ENCODE peak calls at places on chromosomes 7 and 10, in four cellular contexts. U is A549; T is prostate gland; Y is CD8-positive, alpha-beta T cell. K is an unnamed sample.

GRCh38 chr7:63925262-63925625 is 73.4 kb upstream of the ZNF722 start:
- DNase-seq in U (no peak), T (no peak), Y (no peak), K (no peak)

GRCh38 chr10:119786117-119786769 is 60.4 kb downstream of the INPP5F start:
- DNase-seq in U (no peak), T (no peak), Y (no peak), K (no peak)

GRCh38 chr10:113020838-113021237 is 70.8 kb downstream of the TCF7L2 start:
- DNase-seq in U (no peak), T (no peak), Y (no peak), K (no peak)

GRCh38 chr7:123649956-123650355 is 5.7 kb upstream of the LMOD2 start:
- DNase-seq in U (no peak), T (no peak), Y (no peak), K (no peak)

GRCh38 chr7:25849361-25850184 is 302.4 kb upstream of the NFE2L3 start:
- DNase-seq in U (peak), T (no peak), Y (no peak), K (no peak)

GRCh38 chr7:7696458-7697119 is 21.8 kb downstream of the RPA3 start:
- DNase-seq in U (no peak), T (peak), Y (no peak), K (no peak)

GRCh38 chr10:113225903-113226302 is 275.9 kb downstream of the TCF7L2 start:
- DNase-seq in U (no peak), T (no peak), Y (no peak), K (no peak)

GRCh38 chr7:36273836-36274235 is 115.8 kb upstream of the ANLN start:
- DNase-seq in U (no peak), T (no peak), Y (no peak), K (no peak)

GRCh38 chr7:129990403-129991192 is 37.8 kb upstream of the UBE2H start:
- DNase-seq in U (no peak), T (no peak), Y (no peak), K (no peak)

GRCh38 chr7:20364815-20365214 is 34.1 kb downstream of the ITGB8 start:
- DNase-seq in U (no peak), T (no peak), Y (no peak), K (no peak)

GRCh38 chr7:101815826-101816488 is 1.5 kb upstream of the CUX1 start:
- DNase-seq in U (peak), T (peak), Y (peak), K (peak)

GRCh38 chr7:101812595-101812994 is 4.8 kb upstream of the CUX1 start:
- DNase-seq in U (no peak), T (no peak), Y (no peak), K (no peak)

GRCh38 chr7:101814996-101815825 is 2.2 kb upstream of the CUX1 start:
- DNase-seq in U (peak), T (peak), Y (peak), K (no peak)

GRCh38 chr7:101813414-101814019 is 3.9 kb upstream of the CUX1 start:
- DNase-seq in U (no peak), T (no peak), Y (no peak), K (no peak)

DNA sequence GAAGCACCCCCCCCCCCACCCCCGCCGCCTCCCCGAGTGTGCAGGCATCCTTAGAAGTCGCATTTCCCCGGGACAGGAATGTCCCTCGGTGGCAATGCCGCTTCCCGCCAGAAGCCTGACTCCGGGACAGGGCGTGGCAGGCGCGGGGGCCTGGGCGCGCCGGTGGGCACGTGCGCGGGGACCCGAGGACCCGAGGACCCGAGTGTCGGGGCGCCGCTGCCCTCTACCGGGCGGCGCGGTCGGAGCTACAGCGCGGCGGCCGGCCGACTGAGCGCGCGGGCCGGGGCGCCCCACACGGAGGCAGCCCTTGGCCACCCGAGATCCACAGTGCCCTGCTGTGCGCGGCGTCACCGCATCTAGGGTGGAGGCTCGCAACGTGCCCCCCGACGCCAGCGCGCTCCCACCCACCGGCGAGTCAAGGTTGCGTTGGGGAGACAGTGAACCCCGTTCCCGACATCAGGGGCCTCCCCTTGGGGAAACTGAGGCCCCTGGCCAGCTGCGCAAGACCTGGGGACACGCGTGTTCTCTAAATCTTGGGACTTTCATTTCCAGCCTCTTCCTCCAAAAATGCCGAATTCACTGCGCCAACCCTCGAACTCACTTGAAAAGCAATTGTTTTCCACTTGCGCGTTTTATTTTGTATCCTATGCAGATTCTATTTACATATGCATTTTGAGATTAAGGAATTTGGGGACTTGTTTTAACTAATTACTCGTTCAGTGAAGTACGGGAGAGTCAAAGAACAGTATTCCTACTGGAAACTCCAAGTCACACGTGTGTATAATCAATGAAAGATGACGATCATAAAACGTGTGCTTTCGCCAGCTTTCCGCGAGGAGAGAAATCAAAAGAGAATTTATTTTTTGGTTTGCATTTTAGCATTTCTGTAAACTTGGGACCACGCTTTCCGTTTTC is 3.1 kb upstream of the CUX1 start:
- DNase-seq in U (peak), T (peak), Y (peak), K (no peak)
- TF ChIP-seq CTCF in U (peak), T (peak), Y (peak), K (peak)

DNA sequence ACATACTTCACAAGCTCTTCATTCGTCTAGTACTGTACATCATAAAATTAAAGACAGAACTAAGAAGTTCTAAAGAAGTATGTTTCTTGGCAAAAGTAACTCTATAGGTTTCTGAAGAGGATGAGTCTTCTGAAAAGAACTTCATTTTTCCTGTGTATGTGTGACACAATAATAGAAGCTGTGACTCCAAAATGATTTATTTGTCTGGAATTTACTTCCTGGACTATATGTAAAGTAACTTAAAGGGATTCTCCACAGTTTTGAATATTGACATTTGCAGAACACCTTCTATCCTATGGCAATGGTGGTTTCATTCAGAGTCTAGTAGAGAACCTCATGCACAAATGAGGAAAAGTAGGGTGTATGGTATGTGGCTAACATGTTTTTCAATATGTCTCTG is 19.8 kb upstream of the CLDN12 start:
- DNase-seq in U (no peak), T (no peak), Y (no peak), K (no peak)
- H3K4me3 ChIP-seq in U (no peak), T (no peak), Y (no peak), K (no peak)

DNA sequence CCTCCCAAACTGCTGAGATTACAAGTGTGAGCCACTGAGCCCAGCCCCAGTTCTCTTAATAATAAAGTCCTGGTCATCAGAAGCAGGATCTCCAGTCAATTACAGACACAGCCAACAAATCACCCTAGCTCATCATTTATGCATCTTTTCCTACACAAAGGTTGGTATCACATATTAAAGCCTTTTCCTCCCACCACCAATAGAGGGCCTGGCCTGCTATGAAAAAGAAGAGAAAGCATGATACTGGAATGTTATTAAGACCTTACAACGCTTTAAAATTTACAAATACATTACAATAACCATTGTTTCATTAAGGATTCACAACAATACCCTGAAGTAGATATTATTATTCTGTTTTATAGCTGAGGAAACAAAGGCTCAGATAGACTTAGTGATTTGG is 25.9 kb downstream of the VAX1 start:
- DNase-seq in U (peak), T (no peak), Y (no peak), K (no peak)
- TF ChIP-seq CTCF in U (peak), T (no peak), Y (no peak), K (peak)

DNA sequence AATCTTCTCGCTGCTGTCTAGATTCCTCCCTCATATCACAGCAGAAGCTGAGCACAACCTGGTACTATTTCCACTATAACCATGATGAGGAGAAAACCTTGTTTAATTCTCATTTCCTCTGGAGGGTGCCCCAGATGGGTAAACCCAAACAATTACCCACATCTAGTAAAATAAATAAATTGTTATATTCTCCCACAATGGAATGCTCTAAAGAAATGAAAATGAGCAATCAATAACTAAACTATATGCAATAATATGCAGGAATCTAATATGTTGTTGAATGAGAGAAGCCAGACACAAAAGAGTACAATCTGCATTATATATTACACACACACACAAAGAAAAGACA is 37.0 kb downstream of the SGMS1 start:
- DNase-seq in U (no peak), T (no peak), Y (no peak), K (no peak)
- H3K4me3 ChIP-seq in U (no peak), T (no peak), Y (no peak), K (no peak)

DNA sequence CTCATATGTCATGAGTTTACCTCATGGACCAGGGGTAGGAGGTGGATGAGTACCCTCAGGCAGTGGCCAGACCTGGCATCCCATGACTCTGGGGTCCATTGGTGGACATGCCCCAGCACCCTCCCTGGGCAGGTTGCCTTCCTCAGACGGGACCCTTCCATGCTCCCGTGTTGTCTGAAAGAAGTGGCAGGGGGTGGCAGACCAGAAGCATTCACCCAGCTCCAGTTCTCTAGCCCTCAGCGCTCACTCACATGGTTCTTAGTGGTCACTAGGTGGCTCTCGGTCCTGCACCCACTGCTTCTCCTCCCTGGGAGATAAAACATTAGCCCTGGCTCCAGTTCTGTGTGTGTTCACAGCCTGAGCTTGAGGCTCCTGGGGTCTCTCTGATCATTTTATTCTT is 6.0 kb downstream of the RBP3 start:
- DNase-seq in U (peak), T (no peak), Y (no peak), K (no peak)
- TF ChIP-seq CTCF in U (peak), T (no peak), Y (no peak), K (no peak)

DNA sequence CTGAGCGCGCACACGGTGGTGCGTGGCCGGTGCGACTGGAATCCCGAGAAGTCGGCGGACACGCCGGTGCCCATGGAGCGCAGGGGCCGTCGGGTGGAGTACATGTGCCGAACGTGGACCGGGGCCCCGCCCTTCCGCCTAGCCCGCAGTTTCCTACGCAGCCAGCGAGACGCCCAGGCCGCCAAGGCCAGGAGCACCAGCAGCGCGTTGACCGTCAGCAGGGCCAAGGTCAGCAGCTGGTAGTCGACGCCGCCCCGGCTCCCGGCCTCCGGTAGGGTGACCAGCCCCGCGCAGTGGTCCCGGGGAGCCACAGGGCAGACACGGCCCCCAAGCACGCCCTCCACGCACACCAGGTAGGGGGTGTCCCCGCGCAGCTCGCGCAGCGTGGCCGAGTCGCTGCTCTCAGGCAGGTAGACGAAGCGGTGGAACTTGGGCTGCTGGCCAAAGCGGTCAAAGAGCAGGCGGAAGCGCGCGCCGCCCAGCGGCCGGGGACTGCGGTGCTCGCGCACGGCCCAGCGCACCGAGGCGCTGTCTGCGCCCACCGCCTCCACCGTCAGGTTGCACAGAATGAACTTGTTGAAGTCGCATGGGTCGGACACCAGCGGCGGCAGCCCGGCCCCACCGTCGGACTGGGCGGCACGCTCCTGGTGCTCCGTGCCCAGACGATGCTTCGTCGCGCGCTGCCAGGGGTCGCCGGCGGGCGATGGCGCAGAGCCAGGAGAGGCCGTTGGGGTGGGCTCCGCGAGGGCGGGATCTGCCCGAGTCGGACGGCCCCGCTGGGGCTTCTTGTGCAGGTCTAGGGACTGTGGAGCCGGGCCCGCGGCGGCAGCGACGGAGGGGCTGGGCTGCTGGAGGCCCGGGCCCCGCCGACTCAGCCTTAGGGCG is 2.2 kb downstream of the TRIL start:
- DNase-seq in U (peak), T (peak), Y (no peak), K (no peak)
- H3K4me3 ChIP-seq in U (peak), T (peak), Y (no peak), K (peak)

GRCh38 chr7:106793015-106793651 is 71.9 kb upstream of the PIK3CG start:
- DNase-seq in U (peak), T (no peak), Y (no peak), K (peak)
- TF ChIP-seq CTCF in U (peak), T (peak), Y (peak), K (peak)

GRCh38 chr10:36683421-36683820 is 442.0 kb upstream of the ANKRD30A start:
- DNase-seq in U (no peak), T (no peak), Y (no peak), K (no peak)
- H3K4me3 ChIP-seq in U (no peak), T (no peak), Y (no peak), K (no peak)